ENCODE peak calls at places on chromosomes 5 and 9, in seven cellular contexts. One of them, this sample, is unnamed.

GRCh38 chr5:147461915-147462314 is 48.0 kb downstream of the DPYSL3 start:
- DNase-seq in stromal cell of bone marrow: no peak
- DNase-seq in M059J: peak
- DNase-seq in SJSA1: no peak
- DNase-seq in nephron progenitor cell: no peak
- DNase-seq in astrocyte of the cerebellum: no peak
- DNase-seq in stimulated activated CD8-positive, alpha-beta memory T cell treated with anti-CD3 and anti-CD28 coated beads, Interleukin-2, amount 100 ng/mL, for 48 hours: no peak
- DNase-seq in this sample: no peak

GRCh38 chr9:17521456-17521855 is 57.4 kb upstream of the SH3GL2 start:
- DNase-seq in stromal cell of bone marrow: no peak
- DNase-seq in M059J: no peak
- DNase-seq in SJSA1: no peak
- DNase-seq in nephron progenitor cell: no peak
- DNase-seq in astrocyte of the cerebellum: no peak
- DNase-seq in stimulated activated CD8-positive, alpha-beta memory T cell treated with anti-CD3 and anti-CD28 coated beads, Interleukin-2, amount 100 ng/mL, for 48 hours: no peak
- DNase-seq in this sample: peak

GRCh38 chr5:16935271-16936149 is 578 bp downstream of the MYO10 start:
- DNase-seq in stromal cell of bone marrow: no peak
- DNase-seq in M059J: peak
- DNase-seq in SJSA1: peak
- DNase-seq in nephron progenitor cell: peak
- DNase-seq in astrocyte of the cerebellum: no peak
- DNase-seq in stimulated activated CD8-positive, alpha-beta memory T cell treated with anti-CD3 and anti-CD28 coated beads, Interleukin-2, amount 100 ng/mL, for 48 hours: peak
- DNase-seq in this sample: no peak

GRCh38 chr5:10724799-10725507 is 36.1 kb downstream of the DAP start:
- DNase-seq in stromal cell of bone marrow: peak
- DNase-seq in M059J: peak
- DNase-seq in SJSA1: peak
- DNase-seq in nephron progenitor cell: no peak
- DNase-seq in astrocyte of the cerebellum: peak
- DNase-seq in stimulated activated CD8-positive, alpha-beta memory T cell treated with anti-CD3 and anti-CD28 coated beads, Interleukin-2, amount 100 ng/mL, for 48 hours: no peak
- DNase-seq in this sample: no peak

GRCh38 chr9:136312436-136312835 is 8.5 kb upstream of the CCDC187 start:
- DNase-seq in stromal cell of bone marrow: no peak
- DNase-seq in M059J: peak
- DNase-seq in SJSA1: peak
- DNase-seq in nephron progenitor cell: no peak
- DNase-seq in astrocyte of the cerebellum: no peak
- DNase-seq in stimulated activated CD8-positive, alpha-beta memory T cell treated with anti-CD3 and anti-CD28 coated beads, Interleukin-2, amount 100 ng/mL, for 48 hours: peak
- DNase-seq in this sample: no peak

GRCh38 chr9:130845254-130845653 is 10.2 kb downstream of the ABL1 start:
- DNase-seq in stromal cell of bone marrow: no peak
- DNase-seq in M059J: no peak
- DNase-seq in SJSA1: no peak
- DNase-seq in nephron progenitor cell: no peak
- DNase-seq in astrocyte of the cerebellum: no peak
- DNase-seq in stimulated activated CD8-positive, alpha-beta memory T cell treated with anti-CD3 and anti-CD28 coated beads, Interleukin-2, amount 100 ng/mL, for 48 hours: no peak
- DNase-seq in this sample: no peak

GRCh38 chr9:22528485-22528884 is 81.9 kb downstream of the DMRTA1 start:
- DNase-seq in stromal cell of bone marrow: peak
- DNase-seq in M059J: peak
- DNase-seq in SJSA1: no peak
- DNase-seq in nephron progenitor cell: no peak
- DNase-seq in astrocyte of the cerebellum: peak
- DNase-seq in stimulated activated CD8-positive, alpha-beta memory T cell treated with anti-CD3 and anti-CD28 coated beads, Interleukin-2, amount 100 ng/mL, for 48 hours: no peak
- DNase-seq in this sample: no peak

GRCh38 chr5:79753087-79753486 is 63.5 kb downstream of the CMYA5 start:
- DNase-seq in stromal cell of bone marrow: no peak
- DNase-seq in M059J: no peak
- DNase-seq in SJSA1: no peak
- DNase-seq in nephron progenitor cell: no peak
- DNase-seq in astrocyte of the cerebellum: no peak
- DNase-seq in stimulated activated CD8-positive, alpha-beta memory T cell treated with anti-CD3 and anti-CD28 coated beads, Interleukin-2, amount 100 ng/mL, for 48 hours: no peak
- DNase-seq in this sample: no peak

GRCh38 chr5:123916331-123917121 is 404.5 kb downstream of the CSNK1G3 start:
- DNase-seq in stromal cell of bone marrow: peak
- DNase-seq in M059J: peak
- DNase-seq in SJSA1: peak
- DNase-seq in nephron progenitor cell: no peak
- DNase-seq in astrocyte of the cerebellum: peak
- DNase-seq in stimulated activated CD8-positive, alpha-beta memory T cell treated with anti-CD3 and anti-CD28 coated beads, Interleukin-2, amount 100 ng/mL, for 48 hours: no peak
- DNase-seq in this sample: no peak

GRCh38 chr9:137411260-137411659 is 11.7 kb downstream of the EXD3 start:
- DNase-seq in stromal cell of bone marrow: no peak
- DNase-seq in M059J: peak
- DNase-seq in SJSA1: peak
- DNase-seq in nephron progenitor cell: no peak
- DNase-seq in astrocyte of the cerebellum: no peak
- DNase-seq in stimulated activated CD8-positive, alpha-beta memory T cell treated with anti-CD3 and anti-CD28 coated beads, Interleukin-2, amount 100 ng/mL, for 48 hours: no peak
- DNase-seq in this sample: no peak

This sample was measured in NCI-H2081 treated with DMSO at 0.1 percent for 48 hours.